ENCODE peak calls at places on chromosome 4, in five cellular contexts. T is right lobe of liver, V is Peyer's patch, G is SJCRH30, H is fibroblast of lung. D is an unnamed sample.

GRCh38 chr4:86974481-86975050 is 39.8 kb downstream of the AFF1 start:
- DNase-seq in V (no peak), G (no peak), H (no peak), T (no peak), D (no peak)

GRCh38 chr4:184163813-184164212 is 53.9 kb downstream of the ENPP6 start:
- DNase-seq in T (peak; percentile 74), V (peak; percentile 55), H (peak; percentile 6), G (peak; percentile 51), D (no peak)

GRCh38 chr4:52894408-52894807 is 32.3 kb downstream of the RASL11B start:
- DNase-seq in H (peak; percentile 41), G (no peak), T (no peak), V (no peak), D (no peak)

GRCh38 chr4:86096373-86096772 is 263.5 kb downstream of the MAPK10 start:
- DNase-seq in H (no peak), V (no peak), G (no peak), T (no peak), D (no peak)

GRCh38 chr4:187908079-187908501 is 87.5 kb upstream of the ZFP42 start:
- DNase-seq in T (no peak), G (no peak), H (peak; percentile 85), V (no peak), D (no peak)

GRCh38 chr4:124178449-124179021 is 534.0 kb downstream of the ANKRD50 start:
- DNase-seq in G (no peak), H (peak; percentile 61), V (no peak), T (no peak), D (no peak)

GRCh38 chr4:151766691-151767090 is 5.9 kb upstream of the GATB start:
- DNase-seq in T (no peak), V (peak; percentile 48), G (no peak), H (no peak), D (no peak)

GRCh38 chr4:8171941-8172924 is 13.6 kb upstream of the ABLIM2 start:
- DNase-seq in T (no peak), H (no peak), G (no peak), V (peak; percentile 85), D (no peak)

GRCh38 chr4:114019276-114019971 is 40.0 kb upstream of the ARSJ start:
- DNase-seq in T (no peak), G (no peak), H (peak; percentile 25), V (no peak), D (no peak)

GRCh38 chr4:84146300-84146942 is 352.7 kb downstream of the NKX6-1 start:
- DNase-seq in T (no peak), H (no peak), V (no peak), G (no peak), D (no peak)

GRCh38 chr4:107913283-107913899 is 18.0 kb upstream of the CYP2U1 start:
- DNase-seq in H (peak; percentile 48), V (peak; percentile 55), G (peak; percentile 74), T (no peak), D (no peak)

GRCh38 chr4:8260656-8261111 is 8.9 kb upstream of the HTRA3 start:
- DNase-seq in G (peak; percentile 49), H (peak; percentile 76), V (peak; percentile 61), T (no peak), D (no peak)

GRCh38 chr4:879730-880079 is 52.4 kb downstream of the GAK start:
- DNase-seq in V (no peak), T (no peak), G (no peak), H (no peak), D (peak; percentile 59)

GRCh38 chr4:77849278-77849965 is 13.2 kb upstream of the MRPL1 start:
- DNase-seq in T (no peak), V (no peak), H (no peak), G (peak; percentile 94), D (no peak)

GRCh38 chr4:93313207-93313606 is 515.3 kb upstream of the ATOH1 start:
- DNase-seq in T (no peak), H (peak; percentile 3), V (no peak), G (peak; percentile 8), D (no peak)

GRCh38 chr4:52780206-52780605 is 29.0 kb upstream of the ERVMER34-1 start:
- DNase-seq in H (peak; percentile 64), G (no peak), T (no peak), V (no peak), D (no peak)

GRCh38 chr4:27721193-27721592 is 860.6 kb downstream of the STIM2 start:
- DNase-seq in V (no peak), T (no peak), H (no peak), G (no peak), D (no peak)

GRCh38 chr4:167930171-167930570 is 162.2 kb upstream of the ANXA10 start:
- DNase-seq in T (no peak), H (no peak), G (no peak), V (no peak), D (no peak)

GRCh38 chr4:149164282-149164681 is 651.4 kb downstream of the IQCM start:
- DNase-seq in V (no peak), T (no peak), G (peak; percentile 29), H (peak; percentile 98), D (no peak)

GRCh38 chr4:139921551-139922184 is 232.3 kb downstream of the MAML3 start:
- DNase-seq in T (peak; percentile 64), H (no peak), V (no peak), G (no peak), D (no peak)

GRCh38 chr4:95077864-95078263 is 320.1 kb downstream of the BMPR1B start:
- DNase-seq in T (no peak), V (no peak), H (peak; percentile 27), G (no peak), D (no peak)

GRCh38 chr4:182698212-182698611 is 219.0 kb downstream of the DCTD start:
- DNase-seq in H (peak; percentile 23), V (no peak), G (no peak), T (no peak), D (no peak)

GRCh38 chr4:70737409-70737808 is 15.6 kb downstream of the RUFY3 start:
- DNase-seq in H (no peak), V (no peak), G (peak; percentile 19), T (no peak), D (no peak)

DNA sequence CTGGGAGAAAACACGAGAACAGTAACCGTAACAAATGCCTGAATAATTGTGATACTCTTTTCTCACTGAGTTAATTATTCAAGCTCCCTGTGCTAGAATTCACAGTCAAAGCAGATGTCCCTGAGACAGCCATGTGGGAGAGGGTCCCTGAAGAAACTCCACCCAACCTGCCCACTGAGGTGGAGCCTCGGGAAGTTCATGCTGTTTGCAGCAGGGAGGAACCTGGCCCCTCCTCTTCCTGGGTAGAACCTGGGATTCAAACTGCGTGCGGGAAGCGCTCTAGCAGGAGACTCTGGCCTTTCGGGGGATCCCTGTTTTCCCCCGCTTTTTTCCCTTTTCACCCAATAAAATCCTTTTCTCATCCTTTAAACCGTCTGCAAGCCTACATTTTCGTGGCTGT is 20.2 kb upstream of the RHOH start:
- DNase-seq in G (peak; percentile 51), T (no peak), H (no peak), V (no peak), D (no peak)
- H3K4me1 ChIP-seq in G (peaks cover 12% of the 10 kb centered on the region), T (no peaks in the 10 kb centered on the region), H (no peaks in the 10 kb centered on the region), V (no peaks in the 10 kb centered on the region), D (peaks cover 15% of the 10 kb centered on the region)

GRCh38 chr4:26330946-26331345 is 10.1 kb downstream of the RBPJ start:
- DNase-seq in V (no peak), T (no peak), G (no peak), H (peak; percentile 27), D (no peak)

GRCh38 chr4:26334366-26334765 is 13.6 kb downstream of the RBPJ start:
- DNase-seq in H (no peak), T (no peak), G (no peak), V (no peak), D (no peak)

GRCh38 chr4:26326791-26327190 is 6.0 kb downstream of the RBPJ start:
- DNase-seq in T (no peak), V (no peak), G (peak; percentile 51), H (peak; percentile 99), D (no peak)

GRCh38 chr4:26330186-26330787 is 9.5 kb downstream of the RBPJ start:
- DNase-seq in T (no peak), H (peak; percentile 61), V (no peak), G (peak; percentile 81), D (no peak)

DNA sequence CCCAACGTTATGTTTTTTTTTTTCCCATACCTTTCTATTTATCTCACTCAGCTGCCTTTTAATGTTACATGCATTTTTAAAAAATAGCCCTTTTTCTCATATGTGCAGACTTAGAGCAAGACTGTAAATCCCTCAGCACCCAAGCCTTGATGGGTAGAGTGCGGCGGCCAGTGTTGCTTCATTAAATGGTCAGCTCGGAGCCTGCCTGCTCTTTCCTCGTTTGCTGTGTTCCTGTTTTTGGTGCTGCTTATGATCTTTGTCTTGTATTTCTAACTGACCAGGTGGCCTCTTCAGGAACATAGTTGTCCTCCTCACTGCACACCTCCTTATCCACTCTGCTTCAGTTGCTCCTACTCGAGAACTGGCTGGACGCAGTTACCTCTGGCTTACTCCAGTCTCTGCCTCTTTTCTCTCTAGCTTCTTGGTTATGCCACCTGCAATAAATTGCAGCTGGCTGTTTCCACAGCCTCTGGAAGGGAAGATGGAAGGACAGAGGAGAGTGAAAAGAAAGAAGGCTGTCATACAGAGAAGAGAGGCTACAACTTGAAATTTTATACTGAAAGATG is 10.6 kb downstream of the RBPJ start:
- DNase-seq in G (no peak), V (no peak), T (no peak), H (no peak), D (no peak)
- H3K4me1 ChIP-seq in G (peaks cover 10% of the 10 kb centered on the region), V (no peaks in the 10 kb centered on the region), T (no peaks in the 10 kb centered on the region), H (peaks cover 8% of the 10 kb centered on the region), D (peaks cover 13% of the 10 kb centered on the region)

DNA sequence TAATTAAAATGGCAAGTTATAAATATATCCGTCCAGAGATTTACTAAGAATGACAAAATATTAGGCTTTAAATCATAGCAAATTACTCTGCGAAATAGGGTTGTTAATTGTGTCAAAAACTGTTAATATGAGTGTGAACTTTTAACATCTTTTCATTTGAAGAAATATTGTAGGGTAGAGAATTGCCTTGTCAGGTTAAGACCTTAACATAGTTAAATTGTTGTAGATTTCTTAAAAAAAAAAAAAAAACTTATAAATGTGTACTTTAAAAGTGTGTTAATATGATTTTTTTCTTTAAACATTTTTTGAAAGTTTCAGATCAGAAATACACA is 107.7 kb upstream of the TLR2 start:
- DNase-seq in V (no peak), H (no peak), G (no peak), T (no peak), D (no peak)
- H3K4me1 ChIP-seq in V (no peaks in the 10 kb centered on the region), H (no peaks in the 10 kb centered on the region), G (peaks cover 17% of the 10 kb centered on the region), T (peaks cover 36% of the 10 kb centered on the region), D (peaks cover 15% of the 10 kb centered on the region)

DNA sequence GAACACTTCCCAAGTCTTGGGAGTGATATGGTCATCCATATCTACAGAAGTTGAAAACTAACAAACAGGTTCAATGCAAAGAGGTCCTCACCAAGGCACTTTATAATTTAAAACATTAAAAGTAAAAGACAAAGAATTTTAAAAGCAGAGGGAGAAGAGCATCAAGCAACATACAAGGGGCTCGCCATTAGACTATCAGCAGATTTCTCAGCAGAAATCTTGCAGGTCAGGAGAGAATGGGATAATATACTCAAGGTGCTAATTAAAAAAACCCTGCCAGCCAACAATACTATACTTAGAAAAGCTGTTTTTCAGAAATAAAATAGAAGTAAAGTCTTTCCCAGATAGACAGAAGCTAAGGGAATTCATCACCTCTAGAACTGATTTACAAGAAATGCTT is 121.2 kb downstream of the NEK1 start:
- DNase-seq in T (no peak), G (no peak), V (no peak), H (no peak), D (no peak)
- H3K4me1 ChIP-seq in T (no peaks in the 10 kb centered on the region), G (no peaks in the 10 kb centered on the region), V (no peaks in the 10 kb centered on the region), H (no peaks in the 10 kb centered on the region), D (no peaks in the 10 kb centered on the region)

D was measured in CD8-positive, alpha-beta memory T cell.